ENCODE peak calls at places on chromosomes 11 and 22, in seven cellular contexts. W is ascending aorta, N is thyroid gland, E is epithelial cell of esophagus, O is left lobe of liver, U is colonic mucosa, Z is GM12865. F is an unnamed sample.

GRCh38 chr11:36594316-36594989 is at the start of gene IFTAP:
- DNase-seq in W (peak; percentile 79), N (peak; percentile 73), E (peak; percentile 92), O (peak; percentile 65), U (peak; percentile 63), Z (no peak), F (no peak)

GRCh38 chr22:26313291-26313690 is 115.8 kb upstream of the ASPHD2 start:
- DNase-seq in W (no peak), N (no peak), E (no peak), O (no peak), U (no peak), Z (no peak), F (no peak)

GRCh38 chr22:17103351-17103750 is 17.8 kb downstream of the TMEM121B start:
- DNase-seq in W (no peak), N (no peak), E (no peak), O (no peak), U (no peak), Z (no peak), F (no peak)

GRCh38 chr11:110130642-110131238 is 37.5 kb downstream of the ZC3H12C start:
- DNase-seq in W (no peak), N (no peak), E (peak; percentile 82), O (no peak), U (peak; percentile 27), Z (no peak), F (no peak)

GRCh38 chr11:8293171-8293570 is 29.5 kb upstream of the LMO1 start:
- DNase-seq in W (peak; percentile 55), N (no peak), E (no peak), O (no peak), U (no peak), Z (no peak), F (no peak)

GRCh38 chr11:2578006-2578933 is 121.5 kb downstream of the KCNQ1OT1 start:
- DNase-seq in W (peak; percentile 48), N (peak; percentile 26), E (no peak), O (peak; percentile 44), U (no peak), Z (no peak), F (peak; percentile 68)

GRCh38 chr22:46023558-46023981 is 46.6 kb upstream of the WNT7B start:
- DNase-seq in W (peak; percentile 83), N (no peak), E (peak; percentile 75), O (no peak), U (no peak), Z (no peak), F (no peak)

GRCh38 chr22:23259916-23260644 is 79.8 kb downstream of the BCR start:
- DNase-seq in W (no peak), N (no peak), E (no peak), O (no peak), U (no peak), Z (no peak), F (no peak)

GRCh38 chr22:45164217-45165123 is 745 bp downstream of the NUP50 start:
- DNase-seq in W (no peak), N (peak; percentile 38), E (peak; percentile 20), O (no peak), U (peak; percentile 45), Z (peak; percentile 31), F (no peak)

GRCh38 chr22:28907311-28908008 is 24.1 kb downstream of the ZNRF3 start:
- DNase-seq in W (no peak), N (no peak), E (no peak), O (no peak), U (no peak), Z (peak; percentile 91), F (no peak)

GRCh38 chr11:19592842-19593241 is 119.8 kb upstream of the NAV2 start:
- DNase-seq in W (no peak), N (no peak), E (no peak), O (no peak), U (no peak), Z (no peak), F (no peak)

GRCh38 chr22:45335854-45336492 is 26.2 kb downstream of the FAM118A start:
- DNase-seq in W (no peak), N (no peak), E (no peak), O (no peak), U (no peak), Z (no peak), F (no peak)

GRCh38 chr11:134515081-134515960 is 103.3 kb upstream of the B3GAT1 start:
- DNase-seq in W (peak; percentile 60), N (no peak), E (no peak), O (no peak), U (peak; percentile 57), Z (no peak), F (no peak)

GRCh38 chr11:83583953-83584352 is 297.8 kb upstream of the CCDC90B start:
- DNase-seq in W (no peak), N (no peak), E (peak; percentile 62), O (no peak), U (no peak), Z (peak; percentile 69), F (no peak)

GRCh38 chr11:35794850-35795249 is 132.3 kb downstream of the TRIM44 start:
- DNase-seq in W (no peak), N (no peak), E (peak; percentile 80), O (no peak), U (no peak), Z (no peak), F (no peak)

GRCh38 chr11:28026634-28027290 is 81.2 kb downstream of the KIF18A start:
- DNase-seq in W (no peak), N (no peak), E (no peak), O (no peak), U (no peak), Z (no peak), F (no peak)

GRCh38 chr11:3006505-3007260 is 14.6 kb upstream of the NAP1L4 start:
- DNase-seq in W (no peak), N (peak; percentile 97), E (no peak), O (no peak), U (no peak), Z (no peak), F (no peak)

GRCh38 chr22:21457023-21457787 is 10.0 kb upstream of the TMEM191C start:
- DNase-seq in W (peak; percentile 52), N (no peak), E (peak; percentile 78), O (peak; percentile 78), U (no peak), Z (no peak), F (no peak)

GRCh38 chr11:101083334-101083733 is 46.3 kb downstream of the PGR start:
- DNase-seq in W (no peak), N (no peak), E (no peak), O (no peak), U (no peak), Z (no peak), F (no peak)